ENCODE peak calls at places on chromosome 6, in four cellular contexts. M is brain microvascular endothelial cell, G is NCI-H82, Q is naive B cell. H is an unnamed sample.

GRCh38 chr6:63798378-63798777 is 162.8 kb downstream of the PHF3 start:
- DNase-seq in M (no peak), G (no peak), Q (no peak), H (no peak)

GRCh38 chr6:94213176-94213575 is 793.8 kb upstream of the EPHA7 start:
- DNase-seq in M (no peak), G (no peak), Q (no peak), H (no peak)

GRCh38 chr6:132401120-132401940 is at the start of gene MOXD1:
- DNase-seq in M (no peak), G (no peak), Q (peak; percentile 41), H (peak; percentile 76)

GRCh38 chr6:101926149-101926925 is 532.8 kb downstream of the GRIK2 start:
- DNase-seq in M (no peak), G (peak; percentile 2), Q (no peak), H (no peak)

GRCh38 chr6:37473364-37474095 is 26.2 kb downstream of the CCDC167 start:
- DNase-seq in M (no peak), G (no peak), Q (no peak), H (no peak)

GRCh38 chr6:156068870-156069269 is 613.2 kb upstream of the NOX3 start:
- DNase-seq in M (no peak), G (no peak), Q (no peak), H (no peak)

GRCh38 chr6:11702039-11702795 is 76.4 kb downstream of the ADTRP start:
- DNase-seq in M (peak; percentile 60), G (no peak), Q (no peak), H (no peak)

GRCh38 chr6:168381726-168382458 is 59.1 kb upstream of the SMOC2 start:
- DNase-seq in M (no peak), G (no peak), Q (no peak), H (no peak)

GRCh38 chr6:34680802-34681515 is 15.6 kb downstream of the ILRUN start:
- DNase-seq in M (no peak), G (no peak), Q (no peak), H (peak; percentile 51)

GRCh38 chr6:135179920-135180457 is 1.1 kb upstream of the MYB start:
- DNase-seq in M (no peak), G (no peak), Q (peak; percentile 19), H (peak; percentile 53)

GRCh38 chr6:13724174-13724573 is 12.5 kb upstream of the RANBP9 start:
- DNase-seq in M (no peak), G (no peak), Q (no peak), H (no peak)

GRCh38 chr6:90764001-90764400 is 177.1 kb upstream of the MAP3K7 start:
- DNase-seq in M (no peak), G (peak; percentile 45), Q (no peak), H (no peak)

GRCh38 chr6:112639436-112639835 is 292.3 kb downstream of the RFPL4B start:
- DNase-seq in M (no peak), G (no peak), Q (no peak), H (no peak)

GRCh38 chr6:139595183-139595582 is 220.7 kb upstream of the CITED2 start:
- DNase-seq in M (no peak), G (no peak), Q (no peak), H (no peak)

GRCh38 chr6:170440437-170440836 is 112.7 kb downstream of the PSMB1 start:
- DNase-seq in M (no peak), G (no peak), Q (no peak), H (no peak)

GRCh38 chr6:138563650-138564049 is 64.4 kb upstream of the NHSL1 start:
- DNase-seq in M (no peak), G (peak; percentile 27), Q (no peak), H (no peak)

GRCh38 chr6:9583946-9584345 is 830.9 kb downstream of the TFAP2A start:
- DNase-seq in M (no peak), G (no peak), Q (no peak), H (no peak)

GRCh38 chr6:131744888-131745287 is 34.1 kb upstream of the CTAGE9 start:
- DNase-seq in M (no peak), G (no peak), Q (no peak), H (no peak)

GRCh38 chr6:89951574-89952360 is 57.5 kb downstream of the GJA10 start:
- DNase-seq in M (peak; percentile 45), G (no peak), Q (no peak), H (no peak)

GRCh38 chr6:77462359-77463307 is 658 bp downstream of the HTR1B start:
- DNase-seq in M (peak; percentile 66), G (no peak), Q (no peak), H (no peak)

GRCh38 chr6:106084106-106084963 is 1.8 kb upstream of the PRDM1 start:
- DNase-seq in M (peak; percentile 47), G (peak; percentile 84), Q (peak; percentile 65), H (peak; percentile 81)

GRCh38 chr6:128339635-128340436 is 180.6 kb downstream of the PTPRK start:
- DNase-seq in M (no peak), G (no peak), Q (no peak), H (no peak)

H was measured in GM20000.